ENCODE peak calls at places on chromosomes 2 and 18, in seven cellular contexts. X is upper lobe of right lung; T is amygdala; N is epithelial cell of esophagus; Z is stimulated activated naive CD4-positive, alpha-beta T cell; F is GM12864; Y is SW 1271. I is an unnamed sample.

GRCh38 chr2:25227576-25227975 is 59.2 kb upstream of the POMC start:
- DNase-seq in X (no peak), T (no peak), N (no peak), Z (no peak), F (no peak), Y (no peak), I (no peak)

GRCh38 chr2:239149501-239149900 is 251.3 kb downstream of the HDAC4 start:
- DNase-seq in X (peak; percentile 49), T (no peak), N (no peak), Z (no peak), F (no peak), Y (no peak), I (peak; percentile 18)

GRCh38 chr2:220043155-220043992 is 415.9 kb downstream of the SLC4A3 start:
- DNase-seq in X (no peak), T (no peak), N (no peak), Z (no peak), F (no peak), Y (no peak), I (no peak)

GRCh38 chr2:168643979-168644378 is 158.5 kb upstream of the NOSTRIN start:
- DNase-seq in X (no peak), T (no peak), N (no peak), Z (no peak), F (no peak), Y (no peak), I (no peak)

GRCh38 chr2:84257871-84258270 is 201.2 kb downstream of the SUCLG1 start:
- DNase-seq in X (no peak), T (peak; percentile 2), N (peak; percentile 22), Z (no peak), F (no peak), Y (no peak), I (no peak)

GRCh38 chr18:75211002-75211621 is 515 bp downstream of the TSHZ1 start:
- DNase-seq in X (no peak), T (no peak), N (peak; percentile 50), Z (no peak), F (no peak), Y (no peak), I (no peak)

GRCh38 chr2:109500910-109501309 is 112.9 kb downstream of the SEPTIN10 start:
- DNase-seq in X (no peak), T (no peak), N (no peak), Z (no peak), F (no peak), Y (no peak), I (no peak)

GRCh38 chr2:173647681-173648350 is 293.1 kb downstream of the CDCA7 start:
- DNase-seq in X (no peak), T (no peak), N (no peak), Z (no peak), F (no peak), Y (no peak), I (no peak)

GRCh38 chr2:37529830-37530452 is 141.5 kb downstream of the CDC42EP3 start:
- DNase-seq in X (no peak), T (no peak), N (no peak), Z (no peak), F (no peak), Y (no peak), I (no peak)

GRCh38 chr2:29238497-29238896 is 123.3 kb downstream of the CLIP4 start:
- DNase-seq in X (peak; percentile 52), T (no peak), N (peak; percentile 60), Z (no peak), F (no peak), Y (no peak), I (no peak)

GRCh38 chr2:160457588-160457987 is 36.0 kb downstream of the RBMS1 start:
- DNase-seq in X (no peak), T (no peak), N (no peak), Z (no peak), F (no peak), Y (no peak), I (no peak)

GRCh38 chr2:182164686-182165085 is 179.0 kb downstream of the PPP1R1C start:
- DNase-seq in X (no peak), T (no peak), N (no peak), Z (no peak), F (no peak), Y (no peak), I (no peak)

GRCh38 chr2:234914371-234915154 is 37.3 kb upstream of the SH3BP4 start:
- DNase-seq in X (no peak), T (peak; percentile 34), N (no peak), Z (no peak), F (no peak), Y (no peak), I (no peak)

GRCh38 chr2:65766768-65767267 is 334.4 kb upstream of the SPRED2 start:
- DNase-seq in X (no peak), T (no peak), N (no peak), Z (no peak), F (no peak), Y (no peak), I (no peak)

GRCh38 chr2:202718614-202719013 is 83.8 kb downstream of the FAM117B start:
- DNase-seq in X (no peak), T (no peak), N (peak; percentile 69), Z (no peak), F (no peak), Y (no peak), I (no peak)

GRCh38 chr2:120990451-120990871 is 254.8 kb downstream of the GLI2 start:
- DNase-seq in X (no peak), T (no peak), N (no peak), Z (no peak), F (no peak), Y (no peak), I (no peak)

GRCh38 chr18:46322941-46323340 is 218.8 kb downstream of the HAUS1 start:
- DNase-seq in X (no peak), T (no peak), N (no peak), Z (no peak), F (no peak), Y (no peak), I (peak; percentile 37)

GRCh38 chr2:54599914-54600313 is 123.5 kb upstream of the EML6 start:
- DNase-seq in X (no peak), T (no peak), N (peak; percentile 97), Z (no peak), F (no peak), Y (no peak), I (peak; percentile 74)

GRCh38 chr2:85231952-85232351 is 95.8 kb downstream of the TGOLN2 start:
- DNase-seq in X (no peak), T (no peak), N (no peak), Z (no peak), F (no peak), Y (no peak), I (no peak)

GRCh38 chr18:40529478-40529877 is 1425.6 kb upstream of the PIK3C3 start:
- DNase-seq in X (no peak), T (no peak), N (peak; percentile 57), Z (no peak), F (no peak), Y (no peak), I (no peak)

GRCh38 chr2:203535078-203535783 is at the start of gene RAPH1:
- DNase-seq in X (peak; percentile 95), T (peak; percentile 64), N (peak; percentile 97), Z (peak; percentile 30), F (no peak), Y (peak; percentile 45), I (peak; percentile 88)

GRCh38 chr2:207819839-207820784 is 50.4 kb upstream of the FZD5 start:
- DNase-seq in X (no peak), T (no peak), N (peak; percentile 82), Z (no peak), F (no peak), Y (no peak), I (no peak)

GRCh38 chr2:152054593-152054992 is 44.3 kb downstream of the CACNB4 start:
- DNase-seq in X (no peak), T (no peak), N (peak; percentile 58), Z (no peak), F (no peak), Y (no peak), I (no peak)

GRCh38 chr2:20422679-20423271 is 24.1 kb upstream of the RHOB start:
- DNase-seq in X (no peak), T (no peak), N (peak; percentile 46), Z (no peak), F (no peak), Y (no peak), I (no peak)

GRCh38 chr2:165357758-165358157 is 111.7 kb upstream of the CSRNP3 start:
- DNase-seq in X (no peak), T (no peak), N (peak; percentile 89), Z (no peak), F (no peak), Y (no peak), I (no peak)

I was measured in RWPE2.